ENCODE peak calls at places on chromosomes 13 and 19, in four cellular contexts. H, W, B and Q are unnamed samples.

GRCh38 chr13:87884874-87885273 is 213.7 kb downstream of the SLITRK5 start:
- DNase-seq in H (no peak), W (no peak), B (no peak), Q (no peak)

GRCh38 chr13:87244256-87244870 is 426.8 kb upstream of the SLITRK5 start:
- DNase-seq in H (no peak), W (no peak), B (no peak), Q (no peak)

GRCh38 chr13:111040821-111041220 is 74.3 kb upstream of the ARHGEF7 start:
- DNase-seq in H (no peak), W (no peak), B (no peak), Q (no peak)

GRCh38 chr13:44313674-44314073 is 60.0 kb upstream of the SERP2 start:
- DNase-seq in H (no peak), W (no peak), B (no peak), Q (peak)

GRCh38 chr19:55766466-55766865 is 2.5 kb upstream of the RFPL4AL1 start:
- DNase-seq in H (no peak), W (no peak), B (no peak), Q (peak)

GRCh38 chr19:3365447-3366103 is 808 bp upstream of the NFIC start:
- DNase-seq in H (no peak), W (no peak), B (no peak), Q (peak)

GRCh38 chr13:40666905-40667621 is 622 bp upstream of the FOXO1 start:
- DNase-seq in H (peak), W (no peak), B (no peak), Q (peak)

GRCh38 chr13:44842158-44842557 is 147.1 kb downstream of the NUFIP1 start:
- DNase-seq in H (no peak), W (no peak), B (no peak), Q (peak)

GRCh38 chr19:49591731-49592485 is 926 bp downstream of the PRR12 start:
- DNase-seq in H (no peak), W (peak), B (no peak), Q (no peak)

GRCh38 chr13:98480915-98481510 is 95.9 kb downstream of the STK24 start:
- DNase-seq in H (no peak), W (no peak), B (no peak), Q (peak)

GRCh38 chr19:12783226-12783848 is 7.9 kb upstream of the JUNB start:
- DNase-seq in H (peak), W (no peak), B (no peak), Q (no peak)

GRCh38 chr13:46045424-46045823 is 7.1 kb downstream of the ZC3H13 start:
- DNase-seq in H (no peak), W (no peak), B (no peak), Q (no peak)

GRCh38 chr13:29925457-29925856 is 75.0 kb upstream of the UBL3 start:
- DNase-seq in H (no peak), W (no peak), B (no peak), Q (peak)

GRCh38 chr19:996051-996838 is 4.0 kb upstream of the GRIN3B start:
- DNase-seq in H (peak), W (peak), B (peak), Q (peak)

GRCh38 chr13:113815151-113816058 is 48.5 kb downstream of the GAS6 start:
- DNase-seq in H (peak), W (no peak), B (peak), Q (peak)

GRCh38 chr13:76009491-76009890 is 373.4 kb downstream of the LMO7 start:
- DNase-seq in H (no peak), W (no peak), B (no peak), Q (no peak)

GRCh38 chr13:49627831-49628652 is at the start of gene ARL11:
- DNase-seq in H (peak), W (peak), B (peak), Q (peak)

GRCh38 chr19:2083174-2083854 is 12.8 kb downstream of the MOB3A start:
- DNase-seq in H (peak), W (peak), B (peak), Q (peak)

GRCh38 chr19:7926727-7927604 is 1.0 kb upstream of the CTXN1 start:
- DNase-seq in H (no peak), W (no peak), B (no peak), Q (no peak)

GRCh38 chr13:32314968-32315254 is 252 bp downstream of the ZAR1L start:
- DNase-seq in H (peak), W (no peak), B (peak), Q (no peak)

GRCh38 chr19:56398809-56399208 is 5.3 kb upstream of the ZNF583 start:
- DNase-seq in H (no peak), W (no peak), B (no peak), Q (no peak)

GRCh38 chr19:23505738-23506137 is 110.5 kb upstream of the ZNF91 start:
- DNase-seq in H (no peak), W (no peak), B (no peak), Q (no peak)

GRCh38 chr13:22967669-22968068 is 213.1 kb upstream of the SGCG start:
- DNase-seq in H (no peak), W (no peak), B (no peak), Q (no peak)

GRCh38 chr13:95099541-95099940 is 201.7 kb downstream of the ABCC4 start:
- DNase-seq in H (no peak), W (no peak), B (no peak), Q (no peak)

GRCh38 chr13:59531571-59532091 is 632.1 kb downstream of the DIAPH3 start:
- DNase-seq in H (no peak), W (no peak), B (no peak), Q (peak)

GRCh38 chr19:18496167-18496979 is 25.5 kb downstream of the ELL start:
- DNase-seq in H (peak), W (peak), B (no peak), Q (peak)